ENCODE peak calls at places on chromosomes 4 and X, in four cellular contexts. One of them, this sample, is unnamed.

GRCh38 chr4:59455751-59456150 is 1744.4 kb upstream of the ADGRL3 start:
- DNase-seq in iris pigment epithelial cell: peak
- DNase-seq in activated gamma-delta T cell treated with Interleukin-2 at 50 U/mL for 16 hours: no peak
- DNase-seq in BE2C: no peak
- DNase-seq in this sample: no peak

GRCh38 chrX:65635371-65635770 is 32.1 kb upstream of the MSN start:
- DNase-seq in iris pigment epithelial cell: no peak
- DNase-seq in activated gamma-delta T cell treated with Interleukin-2 at 50 U/mL for 16 hours: no peak
- DNase-seq in BE2C: no peak
- DNase-seq in this sample: no peak

GRCh38 chrX:20217906-20218305 is 48.8 kb downstream of the RPS6KA3 start:
- DNase-seq in iris pigment epithelial cell: no peak
- DNase-seq in activated gamma-delta T cell treated with Interleukin-2 at 50 U/mL for 16 hours: no peak
- DNase-seq in BE2C: no peak
- DNase-seq in this sample: no peak

GRCh38 chrX:21373001-21373400 is 1.2 kb upstream of the CNKSR2 start:
- DNase-seq in iris pigment epithelial cell: no peak
- DNase-seq in activated gamma-delta T cell treated with Interleukin-2 at 50 U/mL for 16 hours: no peak
- DNase-seq in BE2C: no peak
- DNase-seq in this sample: no peak

GRCh38 chr4:86181585-86181984 is 178.3 kb downstream of the MAPK10 start:
- DNase-seq in iris pigment epithelial cell: peak
- DNase-seq in activated gamma-delta T cell treated with Interleukin-2 at 50 U/mL for 16 hours: no peak
- DNase-seq in BE2C: no peak
- DNase-seq in this sample: no peak

GRCh38 chr4:165177725-165178666 is 29.4 kb upstream of the KLHL2 start:
- DNase-seq in iris pigment epithelial cell: no peak
- DNase-seq in activated gamma-delta T cell treated with Interleukin-2 at 50 U/mL for 16 hours: no peak
- DNase-seq in BE2C: no peak
- DNase-seq in this sample: no peak

GRCh38 chrX:10106801-10107200 is 50.0 kb upstream of the CLCN4 start:
- DNase-seq in iris pigment epithelial cell: peak
- DNase-seq in activated gamma-delta T cell treated with Interleukin-2 at 50 U/mL for 16 hours: peak
- DNase-seq in BE2C: no peak
- DNase-seq in this sample: no peak

GRCh38 chrX:152821145-152821765 is 9.3 kb downstream of the CETN2 start:
- DNase-seq in iris pigment epithelial cell: peak
- DNase-seq in activated gamma-delta T cell treated with Interleukin-2 at 50 U/mL for 16 hours: no peak
- DNase-seq in BE2C: peak
- DNase-seq in this sample: peak

GRCh38 chrX:154458954-154459829 is 1.1 kb downstream of the PLXNA3 start:
- DNase-seq in iris pigment epithelial cell: no peak
- DNase-seq in activated gamma-delta T cell treated with Interleukin-2 at 50 U/mL for 16 hours: no peak
- DNase-seq in BE2C: peak
- DNase-seq in this sample: no peak

GRCh38 chrX:100424012-100424411 is 13.9 kb upstream of the PCDH19 start:
- DNase-seq in iris pigment epithelial cell: no peak
- DNase-seq in activated gamma-delta T cell treated with Interleukin-2 at 50 U/mL for 16 hours: no peak
- DNase-seq in BE2C: no peak
- DNase-seq in this sample: peak

GRCh38 chr4:139018971-139019758 is 3.6 kb downstream of the NOCT start:
- DNase-seq in iris pigment epithelial cell: peak
- DNase-seq in activated gamma-delta T cell treated with Interleukin-2 at 50 U/mL for 16 hours: no peak
- DNase-seq in BE2C: peak
- DNase-seq in this sample: no peak

GRCh38 chrX:133542476-133542875 is 127.2 kb upstream of the GPC4 start:
- DNase-seq in iris pigment epithelial cell: no peak
- DNase-seq in activated gamma-delta T cell treated with Interleukin-2 at 50 U/mL for 16 hours: no peak
- DNase-seq in BE2C: no peak
- DNase-seq in this sample: no peak

GRCh38 chrX:118484216-118484903 is 11.3 kb upstream of the DOCK11 start:
- DNase-seq in iris pigment epithelial cell: no peak
- DNase-seq in activated gamma-delta T cell treated with Interleukin-2 at 50 U/mL for 16 hours: no peak
- DNase-seq in BE2C: no peak
- DNase-seq in this sample: no peak

GRCh38 chr4:2135083-2135482 is 76.0 kb downstream of the NAT8L start:
- DNase-seq in iris pigment epithelial cell: peak
- DNase-seq in activated gamma-delta T cell treated with Interleukin-2 at 50 U/mL for 16 hours: peak
- DNase-seq in BE2C: no peak
- DNase-seq in this sample: no peak

GRCh38 chr4:151558496-151559113 is 149.6 kb downstream of the FHIP1A start:
- DNase-seq in iris pigment epithelial cell: no peak
- DNase-seq in activated gamma-delta T cell treated with Interleukin-2 at 50 U/mL for 16 hours: no peak
- DNase-seq in BE2C: no peak
- DNase-seq in this sample: no peak

GRCh38 chr4:145976680-145977079 is 38.1 kb upstream of the ZNF827 start:
- DNase-seq in iris pigment epithelial cell: no peak
- DNase-seq in activated gamma-delta T cell treated with Interleukin-2 at 50 U/mL for 16 hours: no peak
- DNase-seq in BE2C: no peak
- DNase-seq in this sample: no peak

GRCh38 chr4:105572296-105572695 is 19.9 kb downstream of the ARHGEF38 start:
- DNase-seq in iris pigment epithelial cell: no peak
- DNase-seq in activated gamma-delta T cell treated with Interleukin-2 at 50 U/mL for 16 hours: no peak
- DNase-seq in BE2C: no peak
- DNase-seq in this sample: no peak

GRCh38 chrX:151000901-151001301 is 17.8 kb downstream of the HMGB3 start:
- DNase-seq in iris pigment epithelial cell: no peak
- DNase-seq in activated gamma-delta T cell treated with Interleukin-2 at 50 U/mL for 16 hours: no peak
- DNase-seq in BE2C: no peak
- DNase-seq in this sample: no peak

GRCh38 chr4:79164961-79165610 is 160.8 kb downstream of the NAA11 start:
- DNase-seq in iris pigment epithelial cell: no peak
- DNase-seq in activated gamma-delta T cell treated with Interleukin-2 at 50 U/mL for 16 hours: no peak
- DNase-seq in BE2C: no peak
- DNase-seq in this sample: no peak

GRCh38 chr4:8547108-8547911 is 32.9 kb upstream of the GPR78 start:
- DNase-seq in iris pigment epithelial cell: peak
- DNase-seq in activated gamma-delta T cell treated with Interleukin-2 at 50 U/mL for 16 hours: no peak
- DNase-seq in BE2C: no peak
- DNase-seq in this sample: peak

GRCh38 chr4:26692014-26692726 is 108.3 kb downstream of the TBC1D19 start:
- DNase-seq in iris pigment epithelial cell: no peak
- DNase-seq in activated gamma-delta T cell treated with Interleukin-2 at 50 U/mL for 16 hours: no peak
- DNase-seq in BE2C: no peak
- DNase-seq in this sample: peak

GRCh38 chrX:17860811-17861495 is at the start of gene RAI2:
- DNase-seq in iris pigment epithelial cell: no peak
- DNase-seq in activated gamma-delta T cell treated with Interleukin-2 at 50 U/mL for 16 hours: peak
- DNase-seq in BE2C: peak
- DNase-seq in this sample: peak

GRCh38 chrX:139826065-139827044 is 106.5 kb downstream of the ATP11C start:
- DNase-seq in iris pigment epithelial cell: peak
- DNase-seq in activated gamma-delta T cell treated with Interleukin-2 at 50 U/mL for 16 hours: no peak
- DNase-seq in BE2C: peak
- DNase-seq in this sample: no peak

GRCh38 chr4:141425124-141425523 is 204.4 kb downstream of the ZNF330 start:
- DNase-seq in iris pigment epithelial cell: peak
- DNase-seq in activated gamma-delta T cell treated with Interleukin-2 at 50 U/mL for 16 hours: no peak
- DNase-seq in BE2C: no peak
- DNase-seq in this sample: no peak

GRCh38 chr4:82268050-82268825 is 105.6 kb downstream of the HNRNPD start:
- DNase-seq in iris pigment epithelial cell: peak
- DNase-seq in activated gamma-delta T cell treated with Interleukin-2 at 50 U/mL for 16 hours: peak
- DNase-seq in BE2C: peak
- DNase-seq in this sample: peak

GRCh38 chr4:26067035-26067434 is 153.0 kb downstream of the SMIM20 start:
- DNase-seq in iris pigment epithelial cell: no peak
- DNase-seq in activated gamma-delta T cell treated with Interleukin-2 at 50 U/mL for 16 hours: no peak
- DNase-seq in BE2C: no peak
- DNase-seq in this sample: peak

GRCh38 chr4:55125087-55125721 is at the start of gene KDR:
- DNase-seq in iris pigment epithelial cell: peak
- DNase-seq in activated gamma-delta T cell treated with Interleukin-2 at 50 U/mL for 16 hours: no peak
- DNase-seq in BE2C: peak
- DNase-seq in this sample: peak

GRCh38 chrX:118356154-118356701 is 10.3 kb downstream of the WDR44 start:
- DNase-seq in iris pigment epithelial cell: no peak
- DNase-seq in activated gamma-delta T cell treated with Interleukin-2 at 50 U/mL for 16 hours: no peak
- DNase-seq in BE2C: no peak
- DNase-seq in this sample: no peak

GRCh38 chrX:6067600-6067999 is 161.1 kb downstream of the NLGN4X start:
- DNase-seq in iris pigment epithelial cell: no peak
- DNase-seq in activated gamma-delta T cell treated with Interleukin-2 at 50 U/mL for 16 hours: no peak
- DNase-seq in BE2C: no peak
- DNase-seq in this sample: no peak

GRCh38 chr4:100317032-100317864 is 127.0 kb upstream of the DDIT4L start:
- DNase-seq in iris pigment epithelial cell: peak
- DNase-seq in activated gamma-delta T cell treated with Interleukin-2 at 50 U/mL for 16 hours: no peak
- DNase-seq in BE2C: no peak
- DNase-seq in this sample: no peak

GRCh38 chr4:137775701-137776100 is 243.4 kb upstream of the PCDH18 start:
- DNase-seq in iris pigment epithelial cell: no peak
- DNase-seq in activated gamma-delta T cell treated with Interleukin-2 at 50 U/mL for 16 hours: no peak
- DNase-seq in BE2C: no peak
- DNase-seq in this sample: no peak

GRCh38 chrX:136200466-136200865 is 50.7 kb downstream of the MAP7D3 start:
- DNase-seq in iris pigment epithelial cell: peak
- DNase-seq in activated gamma-delta T cell treated with Interleukin-2 at 50 U/mL for 16 hours: no peak
- DNase-seq in BE2C: no peak
- DNase-seq in this sample: peak